ENCODE peak calls at places on chromosomes 7 and 10, in nine cellular contexts. C is A549, E is PC-3, R is spleen, F is uterus, M is fibroblast of mammary gland, U is fibroblast of lung, X is heart right ventricle, A is body of pancreas. D is an unnamed sample.

GRCh38 chr10:6014241-6014761 is 37.0 kb upstream of the IL15RA start:
- DNase-seq in C (peak), E (peak), R (no peak), F (peak), M (peak), U (peak), X (no peak), A (peak), D (no peak)

GRCh38 chr10:107561136-107561650 is 396.7 kb upstream of the SORCS1 start:
- DNase-seq in C (no peak), E (no peak), R (no peak), F (no peak), M (no peak), U (peak), X (no peak), A (no peak), D (no peak)

GRCh38 chr7:99881370-99881769 is 4.5 kb upstream of the OR2AE1 start:
- DNase-seq in C (no peak), E (no peak), R (no peak), F (no peak), M (no peak), U (no peak), X (no peak), A (no peak), D (no peak)

GRCh38 chr10:76428541-76429330 is 997.3 kb downstream of the LRMDA start:
- DNase-seq in C (peak), E (peak), R (no peak), F (no peak), M (peak), U (peak), X (no peak), A (peak), D (no peak)

GRCh38 chr7:140416560-140416959 is 12.7 kb downstream of the RAB19 start:
- DNase-seq in C (no peak), E (no peak), R (no peak), F (no peak), M (no peak), U (no peak), X (no peak), A (peak), D (peak)

GRCh38 chr10:70481831-70482530 is 3.4 kb downstream of the PALD1 start:
- DNase-seq in C (no peak), E (no peak), R (peak), F (peak), M (no peak), U (no peak), X (peak), A (no peak), D (no peak)

GRCh38 chr7:132577206-132578049 is 1.2 kb upstream of the PLXNA4 start:
- DNase-seq in C (peak), E (peak), R (no peak), F (peak), M (peak), U (peak), X (peak), A (peak), D (no peak)

GRCh38 chr7:83663131-83663530 is 14.2 kb upstream of the SEMA3E start:
- DNase-seq in C (no peak), E (no peak), R (no peak), F (no peak), M (no peak), U (no peak), X (no peak), A (no peak), D (no peak)

GRCh38 chr7:96084880-96085551 is 236.9 kb downstream of the SLC25A13 start:
- DNase-seq in C (peak), E (peak), R (no peak), F (no peak), M (peak), U (peak), X (no peak), A (no peak), D (no peak)

GRCh38 chr7:45246339-45246738 is 88.7 kb downstream of the RAMP3 start:
- DNase-seq in C (no peak), E (no peak), R (no peak), F (no peak), M (no peak), U (no peak), X (no peak), A (no peak), D (no peak)

GRCh38 chr10:14381475-14381874 is 50.8 kb upstream of the FRMD4A start:
- DNase-seq in C (no peak), E (no peak), R (no peak), F (no peak), M (no peak), U (no peak), X (no peak), A (no peak), D (no peak)

GRCh38 chr10:121828045-121828444 is 99.8 kb downstream of the ATE1 start:
- DNase-seq in C (no peak), E (no peak), R (no peak), F (no peak), M (no peak), U (no peak), X (no peak), A (no peak), D (no peak)

GRCh38 chr7:141654551-141654950 is 47.4 kb downstream of the DENND11 start:
- DNase-seq in C (peak), E (peak), R (no peak), F (no peak), M (peak), U (peak), X (no peak), A (peak), D (peak)

GRCh38 chr10:103668351-103669242 is 175.1 kb downstream of the NEURL1 start:
- DNase-seq in C (no peak), E (no peak), R (peak), F (peak), M (peak), U (peak), X (peak), A (peak), D (no peak)

GRCh38 chr7:101217388-101218235 is at the start of the genes PLOD3 and ZNHIT1:
- DNase-seq in C (peak), E (peak), R (peak), F (peak), M (peak), U (peak), X (peak), A (peak), D (peak)
- TF ChIP-seq CTCF in C (no peak), E (no peak), R (peak), F (peak), M (no peak), U (no peak), X (peak), A (no peak), D (peak)

GRCh38 chr10:44344727-44345126 is 40.2 kb downstream of the CXCL12 start:
- DNase-seq in C (no peak), E (no peak), R (no peak), F (no peak), M (no peak), U (no peak), X (no peak), A (no peak), D (no peak)
- TF ChIP-seq CTCF in C (no peak), E (no peak), R (no peak), F (no peak), M (no peak), U (no peak), X (no peak), A (no peak), D (no peak)

GRCh38 chr10:30390207-30390606 is 41.1 kb upstream of the MTPAP start:
- DNase-seq in C (no peak), E (no peak), R (no peak), F (no peak), M (no peak), U (no peak), X (no peak), A (no peak), D (no peak)

GRCh38 chr10:30389543-30389942 is 40.5 kb upstream of the MTPAP start:
- DNase-seq in C (no peak), E (no peak), R (no peak), F (no peak), M (no peak), U (no peak), X (no peak), A (no peak), D (no peak)

GRCh38 chr10:30384791-30385201 is 35.7 kb upstream of the MTPAP start:
- DNase-seq in C (peak), E (peak), R (no peak), F (no peak), M (peak), U (peak), X (no peak), A (no peak), D (no peak)

GRCh38 chr10:30386801-30387588 is 37.9 kb upstream of the MTPAP start:
- DNase-seq in C (no peak), E (peak), R (no peak), F (no peak), M (peak), U (peak), X (no peak), A (no peak), D (no peak)

DNA sequence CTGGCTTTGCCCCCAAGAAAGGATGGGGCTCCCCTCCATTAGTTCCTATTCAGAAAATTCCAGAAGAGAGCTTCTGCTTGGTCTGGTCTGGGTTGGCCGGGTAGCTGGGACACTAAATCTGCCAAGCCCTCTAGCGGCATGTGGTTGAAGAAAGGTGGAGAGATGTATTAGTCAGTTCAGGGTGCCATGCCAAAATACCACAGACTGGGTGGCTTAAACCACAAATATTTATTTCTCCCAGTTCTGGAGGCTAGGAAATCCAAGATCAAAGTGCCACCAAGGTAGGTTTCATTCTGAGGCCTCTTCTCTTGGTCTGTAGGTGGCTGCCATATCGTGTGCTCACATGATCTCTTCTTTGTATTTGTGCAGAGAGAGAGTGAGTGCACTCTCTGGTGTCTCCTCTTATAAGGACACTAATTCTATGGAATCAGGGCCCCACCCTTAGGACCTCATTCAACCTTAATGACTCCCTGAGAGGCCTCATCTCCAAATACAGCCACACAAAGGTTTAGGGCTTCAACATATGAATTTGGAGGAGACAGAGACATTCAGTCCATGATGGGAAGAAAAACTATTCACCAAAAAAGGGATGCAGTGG is 38.7 kb upstream of the MTPAP start:
- DNase-seq in C (peak), E (peak), R (no peak), F (no peak), M (peak), U (peak), X (no peak), A (no peak), D (no peak)
- TF ChIP-seq CTCF in C (no peak), E (peak), R (no peak), F (no peak), M (peak), U (no peak), X (no peak), A (no peak), D (no peak)

DNA sequence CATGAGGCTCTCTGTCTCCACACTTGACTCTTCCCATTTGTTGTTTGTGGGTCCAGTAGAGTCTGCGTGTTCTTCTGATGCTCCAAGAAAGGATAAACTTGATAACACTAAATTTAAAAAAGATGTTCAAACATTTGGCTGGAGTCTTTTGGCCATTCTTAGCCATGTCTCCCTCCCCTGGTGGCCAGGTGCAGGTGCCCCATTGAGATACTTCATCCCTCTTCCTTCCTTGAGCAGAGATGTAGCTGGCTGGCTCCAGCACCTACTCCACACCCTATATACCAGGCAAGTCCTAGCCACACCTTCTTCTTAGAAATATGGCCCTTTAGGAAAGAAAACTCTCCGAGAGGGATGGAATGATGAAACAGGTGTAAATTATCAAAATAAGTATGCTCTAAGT is 103.2 kb upstream of the GJD4 start:
- DNase-seq in C (no peak), E (peak), R (no peak), F (no peak), M (no peak), U (no peak), X (no peak), A (no peak), D (no peak)
- TF ChIP-seq CTCF in C (peak), E (peak), R (no peak), F (no peak), M (no peak), U (no peak), X (no peak), A (no peak), D (peak)

GRCh38 chr7:87013841-87014191 is 45.6 kb downstream of the ELAPOR2 start:
- DNase-seq in C (no peak), E (no peak), R (no peak), F (no peak), M (no peak), U (no peak), X (no peak), A (no peak), D (no peak)
- TF ChIP-seq CTCF in C (no peak), E (no peak), R (no peak), F (no peak), M (no peak), U (no peak), X (no peak), A (no peak), D (no peak)

GRCh38 chr7:5396542-5396941 is 27.1 kb downstream of the TNRC18 start:
- DNase-seq in C (peak), E (peak), R (peak), F (no peak), M (peak), U (no peak), X (no peak), A (peak), D (no peak)
- TF ChIP-seq CTCF in C (peak), E (peak), R (no peak), F (peak), M (peak), U (no peak), X (peak), A (no peak), D (no peak)

GRCh38 chr7:41830271-41830670 is 127.4 kb upstream of the INHBA start:
- DNase-seq in C (no peak), E (no peak), R (no peak), F (no peak), M (no peak), U (peak), X (no peak), A (no peak), D (no peak)
- TF ChIP-seq CTCF in C (no peak), E (no peak), R (no peak), F (no peak), M (no peak), U (no peak), X (no peak), A (no peak), D (no peak)

DNA sequence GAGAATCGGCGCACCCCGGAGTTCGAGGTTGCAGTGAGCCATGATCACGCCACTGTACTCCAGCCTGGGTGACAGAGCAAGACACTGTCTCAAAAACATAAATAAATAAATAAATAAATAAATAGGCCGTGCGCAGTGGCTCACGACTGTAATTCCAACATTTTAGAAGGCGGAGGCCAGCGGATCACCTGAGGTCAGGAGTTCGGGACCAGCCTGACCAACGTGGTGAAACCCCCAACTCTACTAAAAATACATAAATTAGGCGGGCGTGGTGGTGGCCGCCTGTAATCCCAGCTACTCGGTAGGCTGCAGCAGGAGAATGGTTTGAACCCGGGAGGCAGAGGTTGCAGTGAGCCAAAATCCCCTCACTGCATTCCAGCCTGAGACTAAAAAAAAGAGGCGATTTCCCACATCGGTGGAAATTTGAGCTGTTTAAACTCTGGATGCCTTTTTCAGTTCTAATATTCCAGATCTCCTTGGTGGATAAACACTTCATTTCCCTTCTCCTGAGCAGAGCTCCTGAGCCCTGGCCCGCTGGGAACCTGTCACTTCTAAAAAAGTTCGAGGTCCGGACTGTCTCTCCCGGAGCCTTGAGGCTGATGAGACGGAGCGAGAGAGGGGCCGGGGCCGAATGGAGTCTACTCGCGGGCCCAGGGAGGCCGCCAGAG is 2.0 kb upstream of the NFKB2 start:
- DNase-seq in C (no peak), E (no peak), R (peak), F (no peak), M (no peak), U (no peak), X (no peak), A (no peak), D (peak)
- TF ChIP-seq CTCF in C (no peak), E (peak), R (peak), F (no peak), M (peak), U (peak), X (no peak), A (no peak), D (no peak)

GRCh38 chr10:128080641-128081040 is 45.6 kb downstream of the MKI67 start:
- DNase-seq in C (no peak), E (no peak), R (no peak), F (no peak), M (no peak), U (no peak), X (no peak), A (no peak), D (no peak)

GRCh38 chr10:128086003-128086863 is 40.0 kb downstream of the MKI67 start:
- DNase-seq in C (no peak), E (peak), R (no peak), F (no peak), M (no peak), U (no peak), X (no peak), A (no peak), D (no peak)

GRCh38 chr10:128084991-128085390 is 41.2 kb downstream of the MKI67 start:
- DNase-seq in C (no peak), E (no peak), R (no peak), F (no peak), M (no peak), U (no peak), X (no peak), A (no peak), D (no peak)

GRCh38 chr10:128084364-128084763 is 41.9 kb downstream of the MKI67 start:
- DNase-seq in C (no peak), E (no peak), R (no peak), F (no peak), M (no peak), U (no peak), X (no peak), A (no peak), D (no peak)

DNA sequence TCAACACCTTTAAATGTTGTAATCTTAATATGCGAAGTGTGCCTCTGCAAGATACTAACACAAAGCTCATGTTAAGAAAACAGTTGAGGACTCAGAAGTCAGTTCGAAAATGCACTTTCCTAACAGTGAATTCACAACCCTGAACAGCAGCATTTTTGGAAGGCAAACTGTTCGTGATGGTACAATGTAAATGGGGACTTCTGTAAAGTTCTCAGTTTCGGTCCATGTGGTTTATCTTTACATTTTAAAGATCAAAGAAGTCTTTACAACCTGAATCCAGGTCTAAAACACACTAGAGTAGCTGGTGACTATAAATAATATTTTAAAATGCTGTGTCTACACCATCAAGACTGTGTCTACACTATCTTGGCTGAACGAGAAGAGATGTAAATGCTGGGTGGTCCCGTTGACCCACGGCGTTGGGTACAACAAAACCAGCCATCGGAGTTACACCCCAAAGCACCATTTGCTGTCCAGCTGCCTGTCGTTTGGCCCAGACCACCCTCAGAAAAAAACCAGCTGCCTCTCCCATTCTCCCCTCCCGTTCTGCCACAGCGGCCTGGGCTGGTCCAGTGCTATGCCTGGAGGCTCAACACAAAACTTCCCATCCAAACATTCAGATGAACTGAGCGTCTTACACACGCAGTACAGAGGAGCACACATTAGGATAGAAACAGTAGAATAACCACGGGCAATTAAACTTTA is 42.9 kb downstream of the MKI67 start:
- DNase-seq in C (no peak), E (no peak), R (no peak), F (no peak), M (no peak), U (no peak), X (no peak), A (no peak), D (no peak)
- TF ChIP-seq CTCF in C (no peak), E (no peak), R (no peak), F (no peak), M (no peak), U (no peak), X (no peak), A (no peak), D (no peak)

D was measured in LNCaP clone FGC.